ENCODE peak calls at places on chromosomes 12 and 14, in ten cellular contexts. C, N, L, X, V, D, B, Q, W and R are unnamed samples.

GRCh38 chr14:91373591-91374245 is 43.9 kb downstream of the CCDC88C start:
- DNase-seq in C (no peak), N (no peak), L (no peak), X (no peak), V (no peak), D (no peak), B (no peak), Q (no peak), W (no peak), R (no peak)

GRCh38 chr12:15364221-15365170 is 42.2 kb downstream of the PTPRO start:
- DNase-seq in C (no peak), N (no peak), L (no peak), X (no peak), V (no peak), D (no peak), B (peak), Q (no peak), W (no peak), R (no peak)

GRCh38 chr12:6830286-6830892 is 2.2 kb downstream of the P3H3 start:
- DNase-seq in C (no peak), N (no peak), L (no peak), X (peak), V (no peak), D (no peak), B (no peak), Q (peak), W (no peak), R (no peak)

GRCh38 chr12:57694459-57695019 is 607 bp downstream of the OS9 start:
- DNase-seq in C (no peak), N (no peak), L (no peak), X (peak), V (peak), D (no peak), B (peak), Q (peak), W (no peak), R (peak)

GRCh38 chr14:69138189-69138535 is 14.8 kb downstream of the DCAF5 start:
- DNase-seq in C (no peak), N (no peak), L (peak), X (no peak), V (peak), D (no peak), B (no peak), Q (no peak), W (no peak), R (no peak)

GRCh38 chr14:24178399-24179178 is 6.7 kb downstream of the REC8 start:
- DNase-seq in C (no peak), N (no peak), L (no peak), X (no peak), V (no peak), D (no peak), B (no peak), Q (no peak), W (no peak), R (no peak)

GRCh38 chr12:58425481-58426392 is 484.4 kb downstream of the ATP23 start:
- DNase-seq in C (no peak), N (peak), L (peak), X (no peak), V (peak), D (no peak), B (peak), Q (no peak), W (no peak), R (peak)

GRCh38 chr14:33916663-33917565 is 34.0 kb downstream of the EGLN3 start:
- DNase-seq in C (no peak), N (no peak), L (no peak), X (no peak), V (no peak), D (no peak), B (peak), Q (no peak), W (no peak), R (peak)

GRCh38 chr12:33129500-33129899 is 232.9 kb upstream of the PKP2 start:
- DNase-seq in C (no peak), N (no peak), L (no peak), X (no peak), V (no peak), D (no peak), B (no peak), Q (no peak), W (no peak), R (no peak)

GRCh38 chr12:2795291-2796186 is 769 bp downstream of the FKBP4 start:
- DNase-seq in C (peak), N (no peak), L (peak), X (peak), V (peak), D (peak), B (peak), Q (peak), W (peak), R (peak)

GRCh38 chr12:40837891-40838424 is 145.7 kb downstream of the CNTN1 start:
- DNase-seq in C (no peak), N (no peak), L (no peak), X (no peak), V (no peak), D (peak), B (no peak), Q (no peak), W (no peak), R (no peak)

GRCh38 chr14:73759183-73759713 is 45.1 kb upstream of the PNMA1 start:
- DNase-seq in C (peak), N (no peak), L (peak), X (peak), V (peak), D (peak), B (no peak), Q (peak), W (peak), R (peak)

GRCh38 chr14:76201162-76201561 is 49.4 kb downstream of the GPATCH2L start:
- DNase-seq in C (no peak), N (no peak), L (peak), X (no peak), V (no peak), D (no peak), B (peak), Q (no peak), W (no peak), R (no peak)

GRCh38 chr12:11711675-11712327 is 62.3 kb downstream of the ETV6 start:
- DNase-seq in C (no peak), N (no peak), L (peak), X (no peak), V (no peak), D (no peak), B (no peak), Q (no peak), W (no peak), R (no peak)

GRCh38 chr14:54003064-54003463 is 46.4 kb upstream of the BMP4 start:
- DNase-seq in C (no peak), N (no peak), L (peak), X (no peak), V (no peak), D (no peak), B (no peak), Q (no peak), W (no peak), R (no peak)

GRCh38 chr14:52351191-52351560 is 37.1 kb downstream of the PTGER2 start:
- DNase-seq in C (no peak), N (no peak), L (peak), X (no peak), V (no peak), D (no peak), B (no peak), Q (no peak), W (no peak), R (peak)

GRCh38 chr12:130155416-130156073 is 6.7 kb upstream of the FZD10 start:
- DNase-seq in C (no peak), N (no peak), L (no peak), X (no peak), V (no peak), D (no peak), B (no peak), Q (no peak), W (no peak), R (no peak)

GRCh38 chr12:117009759-117010158 is 89.5 kb downstream of the TESC start:
- DNase-seq in C (no peak), N (no peak), L (no peak), X (no peak), V (peak), D (no peak), B (no peak), Q (no peak), W (no peak), R (no peak)

GRCh38 chr14:53929871-53930685 is 26.5 kb downstream of the BMP4 start:
- DNase-seq in C (no peak), N (peak), L (no peak), X (peak), V (peak), D (no peak), B (peak), Q (no peak), W (no peak), R (peak)

GRCh38 chr12:94761559-94761958 is 111.2 kb upstream of the TMCC3 start:
- DNase-seq in C (no peak), N (peak), L (peak), X (no peak), V (no peak), D (no peak), B (peak), Q (no peak), W (no peak), R (peak)

GRCh38 chr12:50157259-50157658 is 9.9 kb downstream of the CERS5 start:
- DNase-seq in C (no peak), N (no peak), L (peak), X (no peak), V (no peak), D (no peak), B (no peak), Q (no peak), W (no peak), R (no peak)

GRCh38 chr14:52063107-52063506 is 5.8 kb downstream of the NID2 start:
- DNase-seq in C (peak), N (no peak), L (peak), X (no peak), V (no peak), D (no peak), B (no peak), Q (no peak), W (no peak), R (peak)

GRCh38 chr12:67999244-67999643 is 10.0 kb downstream of the IFNG-AS1 start:
- DNase-seq in C (no peak), N (no peak), L (no peak), X (no peak), V (no peak), D (no peak), B (no peak), Q (no peak), W (no peak), R (no peak)

GRCh38 chr14:19974844-19975243 is 547 bp upstream of the OR4K15 start:
- DNase-seq in C (no peak), N (no peak), L (no peak), X (no peak), V (no peak), D (no peak), B (no peak), Q (no peak), W (no peak), R (no peak)

GRCh38 chr14:19975291-19975690 is at the start of gene OR4K15:
- DNase-seq in C (no peak), N (no peak), L (no peak), X (no peak), V (no peak), D (no peak), B (no peak), Q (no peak), W (no peak), R (no peak)
- H3K27ac ChIP-seq in C (no peak), N (no peak), L (no peak), X (no peak), V (no peak), D (no peak), B (no peak), Q (no peak), W (no peak), R (no peak)

GRCh38 chr14:106564058-106564643 is 1037.8 kb downstream of the TMEM121 start:
- DNase-seq in C (no peak), N (no peak), L (no peak), X (peak), V (peak), D (no peak), B (no peak), Q (no peak), W (peak), R (no peak)
- TF ChIP-seq CTCF in C (no peak), N (no peak), L (no peak), X (peak), V (peak), D (no peak), B (peak), Q (peak), W (peak), R (no peak)

DNA sequence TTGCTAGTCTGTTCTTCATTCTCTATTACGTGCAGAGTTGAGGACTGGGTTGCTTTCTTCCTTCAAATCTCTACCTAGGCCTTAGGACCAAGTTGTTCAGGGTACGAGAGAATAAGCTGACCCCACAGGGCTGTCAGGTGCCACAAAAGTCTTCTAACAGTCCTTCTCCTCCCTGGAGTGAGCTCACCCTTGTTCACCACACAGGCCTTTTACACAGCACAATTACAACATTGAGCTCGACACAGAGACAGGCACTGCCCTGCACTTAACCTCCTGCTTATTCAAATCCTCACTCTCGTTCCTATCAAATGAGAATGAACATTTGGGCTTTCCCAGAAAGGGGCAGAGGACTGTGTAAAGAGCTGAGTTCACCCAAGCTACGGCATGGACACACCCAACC is 2.4 kb downstream of the GALNT6 start:
- DNase-seq in C (no peak), N (no peak), L (no peak), X (no peak), V (no peak), D (no peak), B (no peak), Q (no peak), W (no peak), R (no peak)
- H3K27ac ChIP-seq in C (no peak), N (no peak), L (no peak), X (no peak), V (no peak), D (no peak), B (no peak), Q (no peak), W (no peak), R (no peak)

GRCh38 chr12:98939926-98940325 is 294.8 kb downstream of the APAF1 start:
- DNase-seq in C (no peak), N (no peak), L (no peak), X (no peak), V (no peak), D (no peak), B (no peak), Q (no peak), W (no peak), R (no peak)

GRCh38 chr12:98935847-98936246 is 290.8 kb downstream of the APAF1 start:
- DNase-seq in C (no peak), N (no peak), L (no peak), X (no peak), V (no peak), D (no peak), B (no peak), Q (no peak), W (no peak), R (no peak)

GRCh38 chr12:98939350-98939749 is 294.3 kb downstream of the APAF1 start:
- DNase-seq in C (no peak), N (peak), L (peak), X (peak), V (peak), D (no peak), B (peak), Q (no peak), W (no peak), R (peak)
- TF ChIP-seq CTCF in C (peak), N (peak), L (peak), X (peak), V (peak), D (no peak), B (peak), Q (no peak), W (no peak), R (peak)